ENCODE peak calls at places on chromosomes 5 and 9, in five cellular contexts. N is IMR-90, E is psoas muscle, Q is A549, K is pancreas. X is an unnamed sample.
A peak's percentile ranks its signal among the peaks of the same experiment; 100 is the strongest.

GRCh38 chr9:20397348-20397747 is 225.0 kb downstream of the MLLT3 start:
- DNase-seq in N (no peak), E (no peak), K (no peak), Q (no peak), X (no peak)

GRCh38 chr5:169116961-169117461 is 183.9 kb downstream of the SLIT3 start:
- DNase-seq in N (no peak), Q (peak; percentile 49), K (no peak), E (no peak), X (no peak)

GRCh38 chr9:111743275-111743674 is 51.5 kb downstream of the SHOC1 start:
- DNase-seq in N (peak; percentile 86), K (no peak), Q (peak; percentile 83), E (no peak), X (no peak)

GRCh38 chr5:37234288-37234687 is 14.9 kb downstream of the CPLANE1 start:
- DNase-seq in N (no peak), K (no peak), Q (no peak), E (no peak), X (no peak)

GRCh38 chr9:73683862-73684591 is 532.4 kb downstream of the ANXA1 start:
- DNase-seq in N (no peak), Q (peak; percentile 44), K (no peak), E (no peak), X (no peak)

GRCh38 chr5:139698461-139699146 is 50.5 kb downstream of the CXXC5 start:
- DNase-seq in Q (no peak), E (peak; percentile 83), N (peak; percentile 74), K (peak; percentile 87), X (peak; percentile 82)

GRCh38 chr9:75903785-75904360 is 13.4 kb downstream of the PCSK5 start:
- DNase-seq in K (no peak), Q (peak; percentile 72), N (peak; percentile 17), E (no peak), X (no peak)

GRCh38 chr5:126186210-126186609 is 237.0 kb upstream of the GRAMD2B start:
- DNase-seq in E (no peak), N (no peak), Q (no peak), K (no peak), X (no peak)

GRCh38 chr5:1728846-1729245 is 70.8 kb downstream of the MRPL36 start:
- DNase-seq in E (no peak), K (no peak), N (no peak), Q (no peak), X (no peak)

GRCh38 chr5:16311666-16312065 is 132.1 kb upstream of the MARCHF11 start:
- DNase-seq in N (no peak), K (no peak), E (no peak), Q (no peak), X (no peak)

GRCh38 chr9:35852267-35852815 is 17.9 kb downstream of the OR13J1 start:
- DNase-seq in K (no peak), Q (no peak), E (no peak), N (no peak), X (no peak)

GRCh38 chr5:140637722-140638473 is 1.4 kb upstream of the TMCO6 start:
- DNase-seq in E (no peak), Q (no peak), N (no peak), K (no peak), X (no peak)

GRCh38 chr5:174177976-174178600 is 132.6 kb downstream of the NSG2 start:
- DNase-seq in E (no peak), N (no peak), Q (no peak), K (no peak), X (no peak)

GRCh38 chr9:16281707-16282106 is 588.8 kb downstream of the BNC2 start:
- DNase-seq in Q (no peak), E (no peak), K (no peak), N (no peak), X (no peak)

GRCh38 chr5:170747357-170747756 is 36.2 kb upstream of the GABRP start:
- DNase-seq in Q (no peak), K (peak; percentile 31), E (no peak), N (no peak), X (no peak)

DNA sequence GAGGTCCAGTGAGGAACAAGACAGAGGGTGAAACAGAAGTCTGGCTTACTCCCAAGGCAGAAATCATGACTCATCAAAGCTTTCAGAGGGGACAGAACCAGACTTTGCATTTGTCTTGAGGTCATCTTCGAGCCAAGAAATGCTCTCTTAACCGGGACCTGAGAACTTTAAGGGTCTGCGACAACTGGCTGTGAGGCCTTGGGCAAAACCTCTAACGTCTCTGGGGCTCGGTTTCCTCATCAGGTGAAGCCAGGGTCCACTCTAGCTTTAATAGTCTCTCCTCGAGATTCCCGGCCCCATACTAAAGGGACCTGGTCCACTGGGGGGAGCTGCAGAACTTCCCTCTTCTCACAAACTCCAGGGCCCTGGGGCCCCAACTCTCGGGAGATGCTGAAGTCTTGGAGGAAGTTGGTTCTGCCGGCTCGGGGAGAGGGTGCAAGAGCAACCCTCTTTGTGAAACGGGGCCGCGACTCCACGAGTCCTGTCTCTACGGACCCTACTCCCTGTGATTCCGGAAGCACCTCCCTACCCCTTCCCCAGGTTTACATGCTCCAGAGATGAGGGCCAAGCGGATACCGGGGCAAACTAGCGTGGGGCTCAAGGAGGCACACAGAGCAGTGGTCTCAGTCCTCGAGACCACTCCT is 2.6 kb downstream of the GLIS3 start:
- DNase-seq in E (peak; percentile 74), K (peak; percentile 70), N (peak; percentile 87), Q (peak; percentile 92), X (peak; percentile 12)
- H3K27ac ChIP-seq in E (peak overlapping the region; percentile 89), K (peak overlapping the region; percentile 84), N (peak overlapping the region; percentile 99), Q (peak overlapping the region; percentile 95), X (peak overlapping the region; percentile 79)

GRCh38 chr5:54745599-54745998 is 228.0 kb downstream of the SNX18 start:
- DNase-seq in E (no peak), N (no peak), K (no peak), Q (no peak), X (no peak)

GRCh38 chr5:54742417-54742889 is 224.9 kb downstream of the SNX18 start:
- DNase-seq in E (no peak), Q (peak; percentile 24), N (peak; percentile 80), K (peak; percentile 26), X (no peak)

GRCh38 chr5:54746346-54746745 is 228.8 kb downstream of the SNX18 start:
- DNase-seq in N (no peak), Q (no peak), E (no peak), K (no peak), X (no peak)

GRCh38 chr5:54743581-54743980 is 226.0 kb downstream of the SNX18 start:
- DNase-seq in K (no peak), E (no peak), Q (no peak), N (no peak), X (no peak)

GRCh38 chr5:54743997-54744788 is 226.6 kb downstream of the SNX18 start:
- DNase-seq in Q (peak; percentile 16), N (peak; percentile 99), K (no peak), E (no peak), X (no peak)
- H3K27ac ChIP-seq in Q (peak overlapping the region; percentile 36), N (peak overlapping the region; percentile 100), K (no peak overlapping the region), E (peak overlapping the region; percentile 61), X (peak overlapping the region; percentile 67)

DNA sequence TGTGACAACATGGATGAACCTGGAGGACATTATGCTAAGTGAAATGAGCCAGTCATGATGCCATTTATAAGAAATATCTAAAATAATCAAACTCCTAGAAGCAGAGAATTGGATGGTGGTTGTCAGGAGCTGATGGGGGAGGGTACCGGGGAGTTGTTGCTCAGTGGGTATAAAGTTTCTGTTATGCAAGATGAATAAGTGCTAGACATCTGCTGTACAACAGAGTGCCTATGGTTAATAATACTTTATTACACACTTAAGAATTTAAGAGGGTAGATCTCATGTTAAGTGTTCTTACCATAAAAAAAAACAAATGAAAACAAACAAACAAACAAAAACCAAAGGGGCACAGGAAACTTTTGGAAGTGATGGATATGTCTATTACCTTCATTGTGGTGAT is 13.0 kb upstream of the CCDC69 start:
- DNase-seq in K (no peak), E (no peak), Q (no peak), N (no peak), X (no peak)
- H3K27ac ChIP-seq in K (no peak overlapping the region), E (peak overlapping the region; percentile 87), Q (no peak overlapping the region), N (no peak overlapping the region), X (no peak overlapping the region)

GRCh38 chr5:154368041-154368800 is 77.6 kb upstream of the SAP30L start:
- DNase-seq in E (no peak), Q (peak; percentile 84), N (peak; percentile 95), K (peak; percentile 26), X (no peak)
- H3K27ac ChIP-seq in E (peak overlapping the region; percentile 5), Q (peak overlapping the region; percentile 89), N (peak overlapping the region; percentile 78), K (peak overlapping the region; percentile 16), X (no peak overlapping the region)